ENCODE peak calls at places on chromosome 20, in four cellular contexts. P is stimulated activated CD8-positive, alpha-beta memory T cell treated with anti-CD3 and anti-CD28 coated beads, Interleukin-7, amount 100 ng/mL, for 48 hours; N is amygdala; L is HCT116. D is an unnamed sample.
A peak's percentile ranks its signal among the peaks of the same experiment; 100 is the strongest.

GRCh38 chr20:19774086-19774933 is 16.3 kb downstream of the RIN2 start:
- DNase-seq in L (no peak), N (no peak), P (no peak), D (peak; percentile 27)

GRCh38 chr20:23441850-23442313 is 2.4 kb downstream of the CSTL1 start:
- DNase-seq in P (peak; percentile 47), L (peak; percentile 69), N (peak; percentile 38), D (peak; percentile 80)

GRCh38 chr20:12970372-12970821 is 38.4 kb upstream of the SPTLC3 start:
- DNase-seq in P (no peak), L (no peak), N (no peak), D (no peak)

GRCh38 chr20:13105864-13106457 is 97.2 kb downstream of the SPTLC3 start:
- DNase-seq in N (no peak), L (peak; percentile 13), P (no peak), D (peak; percentile 25)

GRCh38 chr20:50027611-50028105 is 44.9 kb downstream of the SNAI1 start:
- DNase-seq in P (no peak), N (peak; percentile 58), L (no peak), D (peak; percentile 77)

GRCh38 chr20:7308163-7308562 is 540.7 kb downstream of the BMP2 start:
- DNase-seq in L (no peak), N (no peak), P (no peak), D (no peak)

GRCh38 chr20:22821081-22821480 is 214.0 kb upstream of the SSTR4 start:
- DNase-seq in P (no peak), N (no peak), L (no peak), D (no peak)

GRCh38 chr20:3328501-3328900 is 79.0 kb downstream of the DNAAF9 start:
- DNase-seq in N (no peak), L (no peak), P (no peak), D (no peak)

GRCh38 chr20:36613974-36614373 is 8.4 kb downstream of the RAB5IF start:
- DNase-seq in N (no peak), P (no peak), L (no peak), D (no peak)

GRCh38 chr20:36483205-36483918 is 58.0 kb upstream of the MYL9 start:
- DNase-seq in P (no peak), N (no peak), L (no peak), D (no peak)

GRCh38 chr20:3101737-3102574 is 17.4 kb upstream of the AVP start:
- DNase-seq in L (no peak), N (no peak), P (peak; percentile 72), D (no peak)

GRCh38 chr20:45445805-45446562 is 23.6 kb upstream of the WFDC2 start:
- DNase-seq in P (no peak), L (peak; percentile 45), N (no peak), D (no peak)

GRCh38 chr20:63957004-63957689 is 931 bp upstream of the UCKL1 start:
- DNase-seq in P (peak; percentile 51), N (peak; percentile 62), L (peak; percentile 73), D (peak; percentile 73)

GRCh38 chr20:10260316-10260715 is 41.7 kb downstream of the SNAP25 start:
- DNase-seq in P (no peak), L (no peak), N (no peak), D (no peak)

GRCh38 chr20:49797292-49797628 is 15.4 kb upstream of the SLC9A8 start:
- DNase-seq in L (no peak), P (no peak), N (no peak), D (no peak)

GRCh38 chr20:44395183-44395962 is 39.9 kb downstream of the HNF4A start:
- DNase-seq in N (no peak), L (no peak), P (no peak), D (no peak)

GRCh38 chr20:59033616-59034165 is 1.6 kb upstream of the ATP5F1E start:
- DNase-seq in L (no peak), P (no peak), N (no peak), D (no peak)

GRCh38 chr20:48615871-48616270 is 211.9 kb downstream of the PREX1 start:
- DNase-seq in N (no peak), P (no peak), L (no peak), D (no peak)

GRCh38 chr20:34525709-34526416 is 9.6 kb downstream of the DYNLRB1 start:
- DNase-seq in L (peak; percentile 93), P (no peak), N (no peak), D (peak; percentile 58)

GRCh38 chr20:17796096-17796563 is 96.4 kb downstream of the BANF2 start:
- DNase-seq in L (no peak), N (no peak), P (no peak), D (no peak)

GRCh38 chr20:62832212-62832922 is 15.5 kb downstream of the COL9A3 start:
- DNase-seq in L (peak; percentile 51), P (peak; percentile 28), N (no peak), D (no peak)

GRCh38 chr20:35561268-35561667 is 19.4 kb downstream of the ERGIC3 start:
- DNase-seq in L (no peak), N (no peak), P (no peak), D (peak; percentile 46)

GRCh38 chr20:30601974-30602373 is 655.5 kb upstream of the DEFB115 start:
- DNase-seq in P (no peak), L (no peak), N (no peak), D (no peak)

GRCh38 chr20:44748005-44748370 is 2.3 kb downstream of the KCNK15 start:
- DNase-seq in N (no peak), P (no peak), L (peak; percentile 18), D (no peak)

GRCh38 chr20:5884465-5885335 is 65.6 kb downstream of the TRMT6 start:
- DNase-seq in N (no peak), P (no peak), L (no peak), D (no peak)

GRCh38 chr20:23008673-23009072 is 26.4 kb upstream of the SSTR4 start:
- DNase-seq in L (no peak), N (no peak), P (no peak), D (no peak)

D was measured in frontal cortex.